ENCODE peak calls at places on chromosomes 1 and 21, in seven cellular contexts. One of them, this sample, is unnamed.

GRCh38 chr1:35428360-35428759 is 128.8 kb downstream of the KIAA0319L start:
- DNase-seq in HCT116: no peak
- DNase-seq in HepG2: no peak
- DNase-seq in SK-N-SH: no peak
- DNase-seq in K562: no peak
- DNase-seq in GM12878: no peak
- DNase-seq in H1: no peak
- DNase-seq in this sample: no peak

GRCh38 chr1:227369102-227369760 is 50.9 kb upstream of the CDC42BPA start:
- DNase-seq in GM12878: no peak
- DNase-seq in H1: no peak
- DNase-seq in SK-N-SH: no peak
- DNase-seq in K562: peak; percentile 56
- DNase-seq in HCT116: no peak
- DNase-seq in HepG2: no peak
- DNase-seq in this sample: no peak

GRCh38 chr1:17009706-17010105 is 2.0 kb downstream of the ATP13A2 start:
- DNase-seq in GM12878: no peak
- DNase-seq in H1: no peak
- DNase-seq in HCT116: no peak
- DNase-seq in HepG2: peak; percentile 27
- DNase-seq in K562: no peak
- DNase-seq in SK-N-SH: peak; percentile 36
- DNase-seq in this sample: no peak

GRCh38 chr1:75615664-75616435 is 4.9 kb upstream of the SLC44A5 start:
- DNase-seq in K562: peak; percentile 24
- DNase-seq in GM12878: no peak
- DNase-seq in SK-N-SH: peak; percentile 88
- DNase-seq in HepG2: no peak
- DNase-seq in HCT116: no peak
- DNase-seq in H1: no peak
- DNase-seq in this sample: peak; percentile 63

GRCh38 chr1:94017155-94017829 is 103.7 kb downstream of the ABCA4 start:
- DNase-seq in HCT116: no peak
- DNase-seq in H1: no peak
- DNase-seq in GM12878: no peak
- DNase-seq in SK-N-SH: no peak
- DNase-seq in K562: no peak
- DNase-seq in HepG2: no peak
- DNase-seq in this sample: no peak

GRCh38 chr1:48001696-48002095 is 4.5 kb upstream of the TRABD2B start:
- DNase-seq in H1: no peak
- DNase-seq in K562: no peak
- DNase-seq in HepG2: no peak
- DNase-seq in SK-N-SH: no peak
- DNase-seq in HCT116: no peak
- DNase-seq in GM12878: no peak
- DNase-seq in this sample: no peak

GRCh38 chr1:107076846-107077245 is 20.4 kb downstream of the PRMT6 start:
- DNase-seq in HepG2: no peak
- DNase-seq in SK-N-SH: no peak
- DNase-seq in HCT116: peak; percentile 26
- DNase-seq in GM12878: no peak
- DNase-seq in K562: no peak
- DNase-seq in H1: peak; percentile 10
- DNase-seq in this sample: no peak

GRCh38 chr1:235108876-235109275 is 19.8 kb downstream of the TOMM20 start:
- DNase-seq in GM12878: no peak
- DNase-seq in SK-N-SH: no peak
- DNase-seq in HCT116: no peak
- DNase-seq in H1: no peak
- DNase-seq in K562: no peak
- DNase-seq in HepG2: no peak
- DNase-seq in this sample: no peak

GRCh38 chr1:119007672-119008482 is 19.7 kb upstream of the TBX15 start:
- DNase-seq in SK-N-SH: peak; percentile 33
- DNase-seq in HCT116: no peak
- DNase-seq in K562: no peak
- DNase-seq in GM12878: no peak
- DNase-seq in H1: no peak
- DNase-seq in HepG2: no peak
- DNase-seq in this sample: no peak

GRCh38 chr1:226366290-226366689 is 41.6 kb downstream of the PARP1 start:
- DNase-seq in HCT116: no peak
- DNase-seq in H1: no peak
- DNase-seq in K562: no peak
- DNase-seq in GM12878: no peak
- DNase-seq in SK-N-SH: peak; percentile 40
- DNase-seq in HepG2: no peak
- DNase-seq in this sample: no peak

GRCh38 chr21:37582613-37583012 is 216.0 kb downstream of the DYRK1A start:
- DNase-seq in H1: no peak
- DNase-seq in K562: peak; percentile 43
- DNase-seq in SK-N-SH: peak; percentile 61
- DNase-seq in HepG2: peak; percentile 57
- DNase-seq in GM12878: no peak
- DNase-seq in HCT116: peak; percentile 18
- DNase-seq in this sample: peak; percentile 78

GRCh38 chr1:214857716-214858115 is 224.8 kb upstream of the KCNK2 start:
- DNase-seq in HCT116: no peak
- DNase-seq in GM12878: no peak
- DNase-seq in SK-N-SH: no peak
- DNase-seq in HepG2: no peak
- DNase-seq in K562: no peak
- DNase-seq in H1: no peak
- DNase-seq in this sample: no peak

GRCh38 chr1:68320349-68320748 is 88.0 kb upstream of the WLS start:
- DNase-seq in HepG2: no peak
- DNase-seq in GM12878: no peak
- DNase-seq in K562: no peak
- DNase-seq in SK-N-SH: no peak
- DNase-seq in H1: no peak
- DNase-seq in HCT116: no peak
- DNase-seq in this sample: no peak

GRCh38 chr1:11558286-11558685 is 79.3 kb downstream of the DISP3 start:
- DNase-seq in GM12878: no peak
- DNase-seq in HepG2: no peak
- DNase-seq in HCT116: no peak
- DNase-seq in H1: no peak
- DNase-seq in SK-N-SH: no peak
- DNase-seq in K562: no peak
- DNase-seq in this sample: no peak

GRCh38 chr1:115133440-115133839 is 44.1 kb upstream of the TSPAN2 start:
- DNase-seq in H1: no peak
- DNase-seq in HCT116: no peak
- DNase-seq in HepG2: no peak
- DNase-seq in GM12878: no peak
- DNase-seq in K562: no peak
- DNase-seq in SK-N-SH: no peak
- DNase-seq in this sample: no peak

GRCh38 chr21:31865429-31865970 is 7.3 kb upstream of the HUNK start:
- DNase-seq in H1: no peak
- DNase-seq in K562: no peak
- DNase-seq in SK-N-SH: no peak
- DNase-seq in GM12878: no peak
- DNase-seq in HCT116: no peak
- DNase-seq in HepG2: no peak
- DNase-seq in this sample: no peak

GRCh38 chr21:37225440-37225839 is 41.7 kb downstream of the VPS26C start:
- DNase-seq in SK-N-SH: no peak
- DNase-seq in HepG2: no peak
- DNase-seq in GM12878: no peak
- DNase-seq in HCT116: no peak
- DNase-seq in H1: no peak
- DNase-seq in K562: no peak
- DNase-seq in this sample: no peak

GRCh38 chr1:183282101-183282855 is 96.2 kb downstream of the LAMC2 start:
- DNase-seq in HCT116: no peak
- DNase-seq in HepG2: no peak
- DNase-seq in GM12878: no peak
- DNase-seq in H1: no peak
- DNase-seq in SK-N-SH: no peak
- DNase-seq in K562: no peak
- DNase-seq in this sample: no peak

GRCh38 chr1:86906419-86906818 is 7.5 kb downstream of the SELENOF start:
- DNase-seq in HCT116: no peak
- DNase-seq in HepG2: no peak
- DNase-seq in GM12878: no peak
- DNase-seq in SK-N-SH: no peak
- DNase-seq in H1: no peak
- DNase-seq in K562: no peak
- DNase-seq in this sample: no peak

GRCh38 chr1:180154325-180155201 is at the start of gene QSOX1:
- DNase-seq in K562: peak; percentile 99
- DNase-seq in GM12878: peak; percentile 19
- DNase-seq in HCT116: peak; percentile 61
- DNase-seq in H1: peak; percentile 34
- DNase-seq in SK-N-SH: peak; percentile 100
- DNase-seq in HepG2: peak; percentile 59
- DNase-seq in this sample: peak; percentile 97

GRCh38 chr1:113990966-113991365 is 11.7 kb downstream of the OLFML3 start:
- DNase-seq in K562: no peak
- DNase-seq in HepG2: no peak
- DNase-seq in H1: no peak
- DNase-seq in GM12878: no peak
- DNase-seq in SK-N-SH: no peak
- DNase-seq in HCT116: no peak
- DNase-seq in this sample: no peak

DNA sequence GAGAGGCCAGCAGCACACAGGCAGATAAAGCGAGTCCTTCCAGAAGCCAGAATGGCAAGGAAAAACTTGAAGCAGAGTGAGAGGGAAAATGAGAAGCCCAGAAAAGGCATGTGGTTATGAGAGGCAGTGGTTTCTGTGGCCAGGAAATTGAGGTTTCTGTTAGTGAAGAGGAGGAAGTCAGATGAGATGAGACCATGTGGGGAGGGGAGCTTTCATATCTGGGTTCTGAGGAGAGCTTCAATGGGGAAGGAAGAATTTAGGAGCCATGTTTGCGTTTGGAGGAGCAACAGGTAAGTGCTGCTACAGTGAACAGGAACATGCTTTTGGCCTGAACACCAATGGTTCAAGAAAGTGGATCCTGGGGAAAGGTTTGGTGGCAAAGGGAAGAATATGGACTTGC is 6.1 kb upstream of the CD1A start:
- DNase-seq in GM12878: peak; percentile 13
- DNase-seq in K562: no peak
- DNase-seq in H1: no peak
- DNase-seq in HepG2: no peak
- DNase-seq in SK-N-SH: no peak
- DNase-seq in HCT116: no peak
- DNase-seq in this sample: no peak
- TF ChIP-seq JUND in GM12878: no peak
- TF ChIP-seq JUND in K562: no peak
- TF ChIP-seq JUND in H1: no peak
- TF ChIP-seq JUND in HepG2: no peak
- TF ChIP-seq JUND in SK-N-SH: no peak
- TF ChIP-seq JUND in HCT116: no peak
- TF ChIP-seq JUND in this sample: no peak

GRCh38 chr1:38013027-38013588 is 574 bp downstream of the UTP11 start:
- DNase-seq in HCT116: no peak
- DNase-seq in H1: no peak
- DNase-seq in SK-N-SH: no peak
- DNase-seq in HepG2: peak; percentile 49
- DNase-seq in GM12878: no peak
- DNase-seq in K562: no peak
- DNase-seq in this sample: peak; percentile 69
- TF ChIP-seq JUND in HCT116: no peak
- TF ChIP-seq JUND in H1: no peak
- TF ChIP-seq JUND in SK-N-SH: no peak
- TF ChIP-seq JUND in HepG2: no peak
- TF ChIP-seq JUND in GM12878: no peak
- TF ChIP-seq JUND in K562: no peak
- TF ChIP-seq JUND in this sample: no peak

DNA sequence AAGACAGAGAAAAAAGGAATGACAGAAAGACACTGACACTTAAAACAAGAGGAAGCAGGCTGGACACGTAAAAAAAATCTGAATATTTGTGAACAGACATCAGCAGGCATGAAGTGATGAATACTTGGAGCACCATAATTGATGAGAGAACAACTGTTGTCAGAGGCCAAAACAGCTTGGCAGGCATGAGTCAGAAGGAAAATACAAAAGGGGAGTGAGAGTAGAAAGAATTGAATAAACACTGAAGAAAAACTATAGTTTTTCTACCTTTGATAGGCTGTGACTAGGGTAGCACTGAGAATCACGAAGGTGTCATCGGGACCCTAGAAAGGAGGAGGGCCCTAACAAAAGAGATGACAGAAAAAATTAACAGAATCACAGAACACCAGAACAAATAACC is 21.6 kb upstream of the GUCA2A start:
- DNase-seq in GM12878: no peak
- DNase-seq in HCT116: no peak
- DNase-seq in H1: no peak
- DNase-seq in HepG2: no peak
- DNase-seq in SK-N-SH: no peak
- DNase-seq in K562: no peak
- DNase-seq in this sample: no peak
- TF ChIP-seq JUND in GM12878: no peak
- TF ChIP-seq JUND in HCT116: no peak
- TF ChIP-seq JUND in H1: no peak
- TF ChIP-seq JUND in HepG2: no peak
- TF ChIP-seq JUND in SK-N-SH: peak; percentile 58
- TF ChIP-seq JUND in K562: no peak
- TF ChIP-seq JUND in this sample: no peak

GRCh38 chr1:6244401-6245054 is 549 bp downstream of the HES3 start:
- DNase-seq in HCT116: no peak
- DNase-seq in H1: no peak
- DNase-seq in SK-N-SH: no peak
- DNase-seq in GM12878: no peak
- DNase-seq in K562: no peak
- DNase-seq in HepG2: no peak
- DNase-seq in this sample: no peak
- TF ChIP-seq JUND in HCT116: no peak
- TF ChIP-seq JUND in H1: no peak
- TF ChIP-seq JUND in SK-N-SH: no peak
- TF ChIP-seq JUND in GM12878: no peak
- TF ChIP-seq JUND in K562: no peak
- TF ChIP-seq JUND in HepG2: no peak
- TF ChIP-seq JUND in this sample: no peak

DNA sequence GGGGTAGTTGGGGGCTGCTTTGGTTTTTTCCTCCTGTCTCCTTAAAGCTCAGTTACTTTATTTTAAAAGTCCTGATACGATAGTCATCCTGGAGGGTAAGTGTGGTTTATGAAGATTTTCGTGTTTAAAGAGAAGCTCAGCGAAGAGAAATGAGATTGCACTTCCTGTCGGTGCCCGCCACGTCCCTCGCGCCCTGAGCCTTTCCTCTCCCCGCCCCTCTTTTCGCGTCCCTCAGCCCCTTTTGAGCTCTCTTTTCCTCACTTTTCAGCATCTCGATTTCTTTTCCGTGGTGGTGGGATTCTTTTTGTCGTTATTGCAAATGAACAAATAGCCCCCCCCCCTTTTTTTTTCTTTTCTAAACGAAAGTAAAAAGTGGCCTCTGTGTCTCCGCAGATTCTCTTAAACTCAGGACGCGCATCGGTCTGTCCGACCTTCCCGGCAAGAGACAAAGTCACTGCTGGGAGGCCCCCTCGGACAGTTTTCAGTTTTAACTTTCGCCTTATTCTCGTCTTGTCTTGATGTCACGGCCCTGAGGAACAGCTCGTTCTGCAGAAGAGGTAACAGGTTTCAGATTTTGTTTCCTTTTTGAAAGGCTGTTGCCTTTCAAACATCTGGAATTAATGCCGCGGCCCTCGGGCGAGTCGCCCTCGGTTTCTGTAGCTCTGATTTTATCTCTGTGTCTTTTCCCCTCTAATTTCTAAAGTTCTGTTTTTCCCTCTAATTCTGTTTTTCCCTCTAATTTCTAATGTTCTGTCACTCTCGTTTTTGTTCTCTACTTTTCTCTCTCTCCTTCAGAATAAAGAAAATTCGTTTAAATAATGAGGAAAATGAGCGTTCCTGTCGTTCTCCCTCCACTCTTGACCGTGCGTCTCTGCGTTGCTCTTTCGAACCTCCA is 1.0 kb upstream of the DMRTA2 start:
- DNase-seq in HepG2: no peak
- DNase-seq in H1: no peak
- DNase-seq in K562: no peak
- DNase-seq in SK-N-SH: peak; percentile 54
- DNase-seq in GM12878: no peak
- DNase-seq in HCT116: no peak
- DNase-seq in this sample: no peak
- TF ChIP-seq JUND in HepG2: no peak
- TF ChIP-seq JUND in H1: no peak
- TF ChIP-seq JUND in K562: no peak
- TF ChIP-seq JUND in SK-N-SH: no peak
- TF ChIP-seq JUND in GM12878: no peak
- TF ChIP-seq JUND in HCT116: no peak
- TF ChIP-seq JUND in this sample: no peak